ENCODE peak calls at places on chromosomes 3 and 15, in nine cellular contexts. U is heart left ventricle; F is GM13976; X is head of caudate nucleus; H is T-helper 1 cell; R is activated naive CD4-positive, alpha-beta T cell treated with anti-CD3 and anti-CD28 coated beads, Interleukin-2, amount 50 U/mL, for 16 hours; A is Daoy; D is NCI-H1417; Q is pancreas. Y is an unnamed sample.

GRCh38 chr15:66705277-66705927 is 3.4 kb downstream of the SMAD6 start:
- DNase-seq in U (no peak), F (no peak), X (no peak), H (no peak), R (no peak), A (no peak), D (no peak), Q (no peak), Y (no peak)

GRCh38 chr3:24149032-24149431 is 203.9 kb downstream of the NR1D2 start:
- DNase-seq in U (no peak), F (no peak), X (no peak), H (no peak), R (no peak), A (no peak), D (no peak), Q (no peak), Y (no peak)

GRCh38 chr3:72745146-72745976 is 102.9 kb downstream of the SHQ1 start:
- DNase-seq in U (no peak), F (no peak), X (no peak), H (no peak), R (no peak), A (peak), D (peak), Q (no peak), Y (no peak)

GRCh38 chr15:40285151-40285898 is 2.5 kb upstream of the ANKRD63 start:
- DNase-seq in U (no peak), F (no peak), X (no peak), H (no peak), R (no peak), A (no peak), D (no peak), Q (no peak), Y (no peak)

GRCh38 chr15:62125763-62126162 is 39.3 kb downstream of the C2CD4B start:
- DNase-seq in U (peak), F (no peak), X (no peak), H (no peak), R (no peak), A (peak), D (peak), Q (peak), Y (no peak)

GRCh38 chr3:42224178-42224577 is 41.8 kb downstream of the CCK start:
- DNase-seq in U (no peak), F (no peak), X (no peak), H (no peak), R (no peak), A (no peak), D (no peak), Q (no peak), Y (no peak)

GRCh38 chr15:74038707-74039655 is 43.4 kb downstream of the GOLGA6A start:
- DNase-seq in U (no peak), F (no peak), X (no peak), H (no peak), R (no peak), A (no peak), D (no peak), Q (no peak), Y (no peak)

GRCh38 chr3:161275919-161276318 is 54.8 kb downstream of the NMD3 start:
- DNase-seq in U (no peak), F (no peak), X (no peak), H (no peak), R (no peak), A (no peak), D (peak), Q (no peak), Y (peak)

GRCh38 chr3:74053970-74054369 is 429.2 kb upstream of the PDZRN3 start:
- DNase-seq in U (no peak), F (no peak), X (no peak), H (no peak), R (no peak), A (no peak), D (no peak), Q (no peak), Y (no peak)

GRCh38 chr15:60520041-60520824 is 41.3 kb upstream of the ICE2 start:
- DNase-seq in U (no peak), F (no peak), X (no peak), H (no peak), R (no peak), A (peak), D (no peak), Q (no peak), Y (no peak)

GRCh38 chr3:129936757-129937156 is 37.8 kb upstream of the TRH start:
- DNase-seq in U (no peak), F (no peak), X (peak), H (no peak), R (no peak), A (peak), D (peak), Q (no peak), Y (no peak)

GRCh38 chr15:83164409-83165404 is 42.9 kb downstream of the HDGFL3 start:
- DNase-seq in U (no peak), F (no peak), X (no peak), H (no peak), R (no peak), A (peak), D (no peak), Q (no peak), Y (no peak)

GRCh38 chr3:14126017-14126902 is 1.4 kb downstream of the TMEM43 start:
- DNase-seq in U (peak), F (no peak), X (no peak), H (no peak), R (no peak), A (no peak), D (no peak), Q (no peak), Y (no peak)

GRCh38 chr15:76229266-76229665 is 82.0 kb downstream of the ETFA start:
- DNase-seq in U (peak), F (no peak), X (no peak), H (no peak), R (no peak), A (no peak), D (no peak), Q (no peak), Y (no peak)

GRCh38 chr3:124935264-124935663 is 713 bp upstream of the MUC13 start:
- DNase-seq in U (no peak), F (no peak), X (no peak), H (no peak), R (no peak), A (no peak), D (no peak), Q (no peak), Y (no peak)

GRCh38 chr3:120098710-120099109 is 4.5 kb upstream of the GSK3B start:
- DNase-seq in U (no peak), F (no peak), X (no peak), H (no peak), R (no peak), A (no peak), D (no peak), Q (no peak), Y (no peak)

GRCh38 chr3:151015762-151016161 is 43.2 kb upstream of the CLRN1 start:
- DNase-seq in U (no peak), F (no peak), X (no peak), H (no peak), R (no peak), A (no peak), D (peak), Q (no peak), Y (no peak)

GRCh38 chr15:28989896-28990295 is 104.1 kb downstream of the APBA2 start:
- DNase-seq in U (no peak), F (no peak), X (no peak), H (no peak), R (no peak), A (no peak), D (no peak), Q (no peak), Y (no peak)

GRCh38 chr3:182490601-182491485 is 302.5 kb upstream of the ATP11B start:
- DNase-seq in U (no peak), F (no peak), X (no peak), H (no peak), R (no peak), A (peak), D (peak), Q (no peak), Y (no peak)

GRCh38 chr15:75695634-75696302 is 16.9 kb downstream of the CSPG4 start:
- DNase-seq in U (no peak), F (peak), X (no peak), H (no peak), R (no peak), A (no peak), D (no peak), Q (no peak), Y (no peak)

GRCh38 chr3:2061360-2061759 is 37.3 kb upstream of the CNTN4 start:
- DNase-seq in U (no peak), F (no peak), X (no peak), H (no peak), R (no peak), A (no peak), D (no peak), Q (no peak), Y (no peak)

GRCh38 chr3:36763850-36764703 is at the start of gene DCLK3:
- DNase-seq in U (peak), F (peak), X (peak), H (no peak), R (no peak), A (peak), D (peak), Q (no peak), Y (no peak)

GRCh38 chr3:186368717-186369116 is 6.7 kb upstream of the DGKG start:
- DNase-seq in U (no peak), F (no peak), X (no peak), H (no peak), R (no peak), A (no peak), D (peak), Q (no peak), Y (no peak)

GRCh38 chr15:63915888-63916731 is 82.4 kb upstream of the HERC1 start:
- DNase-seq in U (no peak), F (no peak), X (no peak), H (no peak), R (no peak), A (peak), D (peak), Q (no peak), Y (no peak)

GRCh38 chr3:74559301-74559700 is 55.2 kb downstream of the CNTN3 start:
- DNase-seq in U (no peak), F (no peak), X (no peak), H (no peak), R (no peak), A (no peak), D (peak), Q (no peak), Y (no peak)

Y was measured in ureter.